ENCODE peak calls at places on chromosomes 5 and 9, in four cellular contexts. X is HepG2; J is heart left ventricle; L is CD8-positive, alpha-beta T cell. V is an unnamed sample.
A peak's percentile ranks its signal among the peaks of the same experiment; 100 is the strongest.

GRCh38 chr5:126694403-126694802 is 82.5 kb upstream of the LMNB1 start:
- DNase-seq in J (no peak), X (no peak), L (no peak), V (no peak)

GRCh38 chr9:34457266-34458012 is 931 bp downstream of the FAM219A start:
- DNase-seq in X (no peak), L (no peak), J (peak; percentile 89), V (peak; percentile 73)

GRCh38 chr9:109913461-109913810 is 133.4 kb downstream of the PALM2AKAP2 start:
- DNase-seq in L (no peak), J (no peak), X (no peak), V (no peak)

GRCh38 chr5:139371482-139372435 is 11.3 kb downstream of the SLC23A1 start:
- DNase-seq in X (no peak), J (peak; percentile 75), L (no peak), V (no peak)

GRCh38 chr9:89339807-89340206 is 21.5 kb downstream of the SECISBP2 start:
- DNase-seq in L (no peak), X (no peak), J (no peak), V (no peak)

GRCh38 chr5:180059326-180059725 is 12.2 kb downstream of the RNF130 start:
- DNase-seq in L (no peak), J (no peak), X (no peak), V (no peak)

GRCh38 chr9:112489039-112489546 is 2.5 kb downstream of the KIAA1958 start:
- DNase-seq in L (no peak), J (no peak), X (peak; percentile 46), V (no peak)

GRCh38 chr5:134905246-134905996 is 490 bp downstream of the PCBD2 start:
- DNase-seq in J (no peak), X (peak; percentile 65), L (peak; percentile 47), V (no peak)

GRCh38 chr9:14412778-14413177 is 98.8 kb upstream of the NFIB start:
- DNase-seq in J (no peak), X (no peak), L (no peak), V (peak; percentile 37)

GRCh38 chr5:138274189-138274853 is at the start of gene GFRA3:
- DNase-seq in L (no peak), X (no peak), J (no peak), V (peak; percentile 68)

GRCh38 chr5:14086261-14086660 is 56.9 kb upstream of the TRIO start:
- DNase-seq in J (no peak), L (no peak), X (no peak), V (no peak)

GRCh38 chr5:57735754-57736153 is 253.1 kb upstream of the ACTBL2 start:
- DNase-seq in L (no peak), X (peak; percentile 14), J (no peak), V (no peak)

GRCh38 chr9:38079410-38080105 is 10.5 kb upstream of the SHB start:
- DNase-seq in X (no peak), L (no peak), J (peak; percentile 59), V (no peak)

GRCh38 chr9:121945281-121945680 is 147.8 kb downstream of the TTLL11 start:
- DNase-seq in L (no peak), X (no peak), J (no peak), V (no peak)

GRCh38 chr9:80147866-80148265 is 576.1 kb downstream of the TLE4 start:
- DNase-seq in X (no peak), L (no peak), J (no peak), V (no peak)

GRCh38 chr9:122477346-122477745 is 380 bp downstream of the OR1J1 start:
- DNase-seq in L (no peak), X (no peak), J (no peak), V (no peak)

GRCh38 chr9:20405086-20405485 is 217.2 kb downstream of the MLLT3 start:
- DNase-seq in L (no peak), X (no peak), J (no peak), V (no peak)

GRCh38 chr9:91824151-91824550 is 125.9 kb downstream of the ROR2 start:
- DNase-seq in L (no peak), X (no peak), J (no peak), V (no peak)
- TF ChIP-seq CTCF in L (no peak), X (no peak), J (no peak), V (no peak)

DNA sequence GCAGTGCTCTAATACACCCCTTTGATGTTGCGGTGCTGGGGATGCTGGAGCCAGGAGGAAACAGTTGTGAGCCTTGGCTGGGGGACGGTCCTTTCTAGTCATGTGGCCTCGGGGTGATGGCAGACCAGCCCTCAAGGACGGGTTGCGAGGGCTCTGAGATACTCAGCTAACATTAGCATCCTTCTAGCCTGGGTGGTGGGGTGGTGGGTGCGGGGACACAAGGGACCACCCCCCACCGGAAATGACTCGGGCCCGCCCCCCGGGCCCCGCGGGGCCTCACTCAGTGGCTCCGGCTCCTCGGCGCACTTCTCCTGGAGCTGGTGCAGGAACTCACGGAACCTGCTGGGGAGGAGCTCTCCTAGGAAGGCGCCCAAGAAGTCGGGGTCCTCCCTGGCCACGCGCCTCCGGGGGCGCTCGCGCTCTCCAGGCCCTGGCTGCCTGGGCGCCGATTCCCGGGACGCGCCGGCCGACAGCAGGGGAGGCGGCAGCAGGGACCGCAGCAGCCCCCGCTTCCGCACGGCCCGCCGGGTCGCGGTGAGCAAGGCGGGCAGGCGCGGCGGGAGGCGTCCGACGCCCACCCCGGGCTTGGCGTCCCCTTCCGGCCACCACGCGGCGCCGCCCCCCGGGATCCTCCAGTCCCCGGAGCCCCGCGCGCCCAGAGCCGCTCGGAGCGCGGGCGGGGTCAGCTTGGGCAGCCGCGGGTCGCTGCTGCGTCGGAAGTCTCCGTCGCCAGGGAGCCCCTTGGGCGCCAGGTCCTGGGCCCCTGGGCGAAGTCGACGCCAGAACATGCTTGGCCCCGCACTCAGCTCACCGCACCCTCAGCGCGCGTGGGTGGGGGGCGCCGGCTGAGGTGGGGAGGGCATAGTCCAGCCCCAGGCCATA is 873 bp downstream of the C9orf50 start:
- DNase-seq in X (no peak), L (no peak), J (no peak), V (peak; percentile 80)
- H3K4me3 ChIP-seq in X (peak overlapping the region; percentile 38), L (peak overlapping the region; percentile 22), J (peak overlapping the region; percentile 60), V (peak overlapping the region; percentile 34)

DNA sequence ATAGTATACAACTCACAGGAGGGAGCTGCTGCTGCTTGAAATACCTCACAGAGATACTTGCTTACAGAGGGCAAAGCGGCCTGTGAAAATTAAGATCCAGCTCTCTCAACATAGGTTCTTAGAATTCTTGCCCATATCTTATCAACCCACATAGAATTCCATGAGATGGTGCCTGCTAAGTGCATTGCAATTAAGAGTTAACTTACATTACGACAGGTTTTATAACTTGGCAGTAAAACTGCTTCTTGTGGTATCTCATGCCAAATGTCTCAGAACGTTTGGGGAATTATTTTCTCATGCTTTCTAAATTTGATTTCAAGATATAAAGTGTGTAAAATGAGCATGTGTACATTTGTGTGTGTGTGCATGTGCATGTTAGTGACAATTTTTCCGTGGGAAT is 261.3 kb downstream of the SAXO1 start:
- DNase-seq in L (no peak), X (no peak), J (no peak), V (no peak)
- H3K27me3 ChIP-seq in L (no peaks in the 10 kb centered on the region), X (no peaks in the 10 kb centered on the region), J (no peaks in the 10 kb centered on the region), V (no peaks in the 10 kb centered on the region)

GRCh38 chr5:54329731-54330709 is 19.6 kb upstream of the ARL15 start:
- DNase-seq in L (no peak), J (no peak), X (no peak), V (no peak)
- TF ChIP-seq CTCF in L (no peak), J (no peak), X (no peak), V (no peak)

GRCh38 chr9:136511144-136511669 is 28.4 kb upstream of the SEC16A start:
- DNase-seq in X (no peak), L (no peak), J (no peak), V (no peak)
- H3K4me3 ChIP-seq in X (no peak overlapping the region), L (no peak overlapping the region), J (no peak overlapping the region), V (no peak overlapping the region)

GRCh38 chr5:169886033-169886432 is 94.3 kb downstream of the INSYN2B start:
- DNase-seq in J (no peak), X (no peak), L (no peak), V (no peak)
- H3K27me3 ChIP-seq in J (no peaks in the 10 kb centered on the region), X (no peaks in the 10 kb centered on the region), L (no peaks in the 10 kb centered on the region), V (no peaks in the 10 kb centered on the region)

DNA sequence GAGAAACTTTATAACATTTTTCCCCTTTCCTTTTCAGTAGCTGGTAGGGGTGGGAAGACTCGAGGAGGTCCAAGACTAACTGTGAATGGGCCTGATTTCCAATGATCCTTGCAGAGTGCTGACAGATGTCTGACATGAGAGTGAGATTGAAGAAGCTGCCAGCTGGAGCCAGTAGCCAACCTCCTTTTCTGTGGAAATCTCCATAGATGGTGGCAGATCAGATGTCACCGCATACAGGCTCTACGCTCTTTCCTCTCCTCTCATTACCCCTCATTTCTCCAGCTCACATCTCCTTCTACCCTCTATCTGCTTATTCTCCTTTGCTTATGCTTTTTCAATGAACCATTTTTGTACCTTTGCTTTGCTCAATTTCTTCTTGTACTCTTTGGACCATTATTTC is 395.2 kb upstream of the TNC start:
- DNase-seq in X (no peak), L (no peak), J (no peak), V (no peak)
- TF ChIP-seq CTCF in X (no peak), L (no peak), J (no peak), V (no peak)